ENCODE peak calls at places on chromosomes 11 and 22, in ten cellular contexts. One of them, this sample, is unnamed.

GRCh38 chr11:120199613-120200012 is 11.2 kb upstream of the OAF start:
- DNase-seq in sigmoid colon: no peak
- DNase-seq in transverse colon: no peak
- DNase-seq in GM23338: peak
- DNase-seq in HepG2: no peak
- DNase-seq in GM12878: no peak
- DNase-seq in stomach: no peak
- DNase-seq in SK-N-SH: no peak
- DNase-seq in H1: no peak
- DNase-seq in GM12891: no peak
- DNase-seq in this sample: no peak

GRCh38 chr22:37232140-37232998 is 11.7 kb downstream of the RAC2 start:
- DNase-seq in GM12891: no peak
- DNase-seq in GM12878: no peak
- DNase-seq in GM23338: no peak
- DNase-seq in SK-N-SH: no peak
- DNase-seq in H1: no peak
- DNase-seq in transverse colon: peak
- DNase-seq in HepG2: no peak
- DNase-seq in sigmoid colon: no peak
- DNase-seq in stomach: no peak
- DNase-seq in this sample: no peak

GRCh38 chr11:7511405-7511804 is 2.4 kb upstream of the PPFIBP2 start:
- DNase-seq in transverse colon: peak
- DNase-seq in H1: no peak
- DNase-seq in SK-N-SH: no peak
- DNase-seq in HepG2: peak
- DNase-seq in GM12878: no peak
- DNase-seq in stomach: peak
- DNase-seq in sigmoid colon: peak
- DNase-seq in GM12891: no peak
- DNase-seq in GM23338: no peak
- DNase-seq in this sample: no peak

GRCh38 chr11:36002196-36002595 is 58.3 kb downstream of the LDLRAD3 start:
- DNase-seq in transverse colon: no peak
- DNase-seq in H1: no peak
- DNase-seq in GM12891: no peak
- DNase-seq in GM12878: no peak
- DNase-seq in sigmoid colon: no peak
- DNase-seq in GM23338: peak
- DNase-seq in HepG2: no peak
- DNase-seq in SK-N-SH: no peak
- DNase-seq in stomach: no peak
- DNase-seq in this sample: no peak

GRCh38 chr22:19037282-19038163 is 84.7 kb downstream of the DGCR2 start:
- DNase-seq in GM12891: no peak
- DNase-seq in transverse colon: no peak
- DNase-seq in H1: no peak
- DNase-seq in GM23338: no peak
- DNase-seq in stomach: no peak
- DNase-seq in HepG2: no peak
- DNase-seq in GM12878: no peak
- DNase-seq in SK-N-SH: no peak
- DNase-seq in sigmoid colon: peak
- DNase-seq in this sample: no peak

GRCh38 chr22:37167981-37168647 is 18.4 kb upstream of the IL2RB start:
- DNase-seq in stomach: no peak
- DNase-seq in GM12891: no peak
- DNase-seq in GM12878: no peak
- DNase-seq in HepG2: no peak
- DNase-seq in sigmoid colon: peak
- DNase-seq in GM23338: no peak
- DNase-seq in SK-N-SH: no peak
- DNase-seq in H1: no peak
- DNase-seq in transverse colon: no peak
- DNase-seq in this sample: no peak

GRCh38 chr11:70697701-70698100 is 299.4 kb downstream of the CTTN start:
- DNase-seq in transverse colon: no peak
- DNase-seq in sigmoid colon: no peak
- DNase-seq in HepG2: no peak
- DNase-seq in GM12878: no peak
- DNase-seq in H1: no peak
- DNase-seq in GM23338: no peak
- DNase-seq in GM12891: no peak
- DNase-seq in stomach: no peak
- DNase-seq in SK-N-SH: no peak
- DNase-seq in this sample: no peak

GRCh38 chr11:71477637-71478011 is 24.6 kb downstream of the NADSYN1 start:
- DNase-seq in GM23338: peak
- DNase-seq in SK-N-SH: no peak
- DNase-seq in sigmoid colon: no peak
- DNase-seq in transverse colon: no peak
- DNase-seq in GM12891: no peak
- DNase-seq in HepG2: no peak
- DNase-seq in GM12878: no peak
- DNase-seq in H1: peak
- DNase-seq in stomach: no peak
- DNase-seq in this sample: no peak

GRCh38 chr11:80606726-80607125 is 1165.9 kb upstream of the TENM4 start:
- DNase-seq in GM12878: no peak
- DNase-seq in HepG2: no peak
- DNase-seq in SK-N-SH: no peak
- DNase-seq in transverse colon: no peak
- DNase-seq in sigmoid colon: no peak
- DNase-seq in H1: no peak
- DNase-seq in GM23338: no peak
- DNase-seq in GM12891: no peak
- DNase-seq in stomach: no peak
- DNase-seq in this sample: no peak

DNA sequence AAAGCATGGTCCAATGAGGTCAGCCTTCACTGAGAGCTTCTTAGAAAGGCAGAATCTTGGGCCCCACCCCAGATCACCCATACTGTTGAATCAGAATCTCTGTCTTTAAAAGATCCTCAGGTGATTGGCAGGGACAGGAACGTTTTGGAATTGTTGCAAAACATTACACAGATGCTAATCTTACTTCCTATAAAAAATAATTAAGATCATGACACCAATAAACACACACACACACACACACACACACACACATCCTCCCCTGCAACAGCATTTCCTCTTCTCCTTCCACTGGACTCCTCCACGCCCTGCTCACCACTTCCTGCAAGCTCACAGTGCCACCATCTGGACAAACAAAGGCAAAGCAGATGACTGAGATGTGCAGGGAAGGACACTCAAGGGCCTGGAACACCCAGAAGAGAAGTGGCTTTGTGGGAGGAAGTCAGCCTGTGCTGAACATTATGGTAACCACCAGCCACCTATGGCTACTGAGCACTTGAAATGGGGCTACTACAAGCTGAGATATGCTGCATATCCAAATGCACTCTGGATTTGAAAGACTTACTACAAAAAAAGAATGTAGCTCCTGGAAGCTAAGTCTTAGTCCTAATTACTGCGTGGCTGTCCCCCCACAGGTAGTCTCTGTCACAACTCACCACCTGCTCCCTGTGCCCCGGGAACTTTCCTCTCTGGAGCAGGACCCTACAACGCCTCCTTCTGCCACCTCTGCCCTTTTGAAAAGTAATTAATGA is 65.6 kb downstream of the BTG4 start:
- DNase-seq in GM12891: peak
- DNase-seq in stomach: peak
- DNase-seq in SK-N-SH: peak
- DNase-seq in sigmoid colon: peak
- DNase-seq in transverse colon: peak
- DNase-seq in H1: peak
- DNase-seq in GM23338: peak
- DNase-seq in GM12878: peak
- DNase-seq in HepG2: peak
- DNase-seq in this sample: no peak
- TF ChIP-seq POLR2AphosphoS5 in GM12891: no peak
- TF ChIP-seq POLR2AphosphoS5 in stomach: peak
- TF ChIP-seq POLR2AphosphoS5 in SK-N-SH: no peak
- TF ChIP-seq POLR2AphosphoS5 in sigmoid colon: no peak
- TF ChIP-seq POLR2AphosphoS5 in transverse colon: no peak
- TF ChIP-seq POLR2AphosphoS5 in H1: no peak
- TF ChIP-seq POLR2AphosphoS5 in GM23338: no peak
- TF ChIP-seq POLR2AphosphoS5 in GM12878: no peak
- TF ChIP-seq POLR2AphosphoS5 in HepG2: no peak
- TF ChIP-seq POLR2AphosphoS5 in this sample: peak

DNA sequence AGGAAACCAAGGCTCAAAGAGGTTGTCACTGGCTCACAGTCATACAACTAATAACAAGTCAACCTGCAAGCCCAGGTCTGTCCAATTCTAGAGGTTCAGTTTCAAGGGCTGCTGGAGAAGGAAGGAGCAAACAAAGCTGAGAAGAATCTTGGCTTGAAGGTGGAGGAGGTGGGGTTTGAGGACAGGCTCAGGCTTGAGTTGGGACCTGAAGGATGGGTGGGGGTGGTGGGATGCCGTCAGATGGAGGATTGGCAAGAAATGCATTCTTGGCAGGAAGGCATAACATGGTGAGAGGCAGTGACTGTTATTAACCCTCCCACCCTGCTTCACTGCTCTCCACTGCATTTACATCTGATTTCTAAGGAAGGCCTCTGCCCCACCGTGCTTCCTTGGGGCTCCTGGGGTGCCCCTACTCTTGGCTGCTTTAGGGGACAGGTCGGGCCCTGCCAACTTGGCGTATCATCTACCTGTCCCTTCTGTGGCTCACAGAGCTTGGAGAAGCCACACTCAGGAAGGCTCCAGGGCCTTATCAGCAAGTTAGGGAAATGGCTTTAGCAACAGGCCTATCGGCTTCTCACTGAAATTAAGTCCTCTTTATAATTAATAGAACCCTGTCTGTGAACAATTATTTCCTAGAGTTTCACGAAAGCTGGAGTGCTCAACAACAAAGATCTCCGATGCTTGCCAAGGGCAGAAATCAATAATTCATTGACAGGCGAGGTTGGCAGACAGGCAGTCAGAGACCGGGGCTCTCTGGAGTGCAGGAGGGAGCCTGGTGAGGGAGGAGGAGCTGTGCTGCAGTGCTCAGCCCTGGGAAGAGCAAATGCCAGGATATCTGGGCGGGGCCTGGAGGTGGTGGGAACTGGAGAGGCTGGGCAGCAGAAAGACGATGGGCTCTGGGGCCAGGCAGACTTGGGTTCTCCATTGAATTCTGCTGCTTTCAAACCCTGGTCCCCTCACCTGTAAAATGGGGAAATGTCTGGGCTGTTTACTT is 85.0 kb upstream of the NARS2 start:
- DNase-seq in sigmoid colon: no peak
- DNase-seq in H1: peak
- DNase-seq in GM12891: no peak
- DNase-seq in GM23338: no peak
- DNase-seq in SK-N-SH: no peak
- DNase-seq in GM12878: no peak
- DNase-seq in stomach: no peak
- DNase-seq in HepG2: no peak
- DNase-seq in transverse colon: no peak
- DNase-seq in this sample: peak
- TF ChIP-seq POLR2AphosphoS5 in sigmoid colon: no peak
- TF ChIP-seq POLR2AphosphoS5 in H1: no peak
- TF ChIP-seq POLR2AphosphoS5 in GM12891: no peak
- TF ChIP-seq POLR2AphosphoS5 in GM23338: no peak
- TF ChIP-seq POLR2AphosphoS5 in SK-N-SH: no peak
- TF ChIP-seq POLR2AphosphoS5 in GM12878: no peak
- TF ChIP-seq POLR2AphosphoS5 in stomach: no peak
- TF ChIP-seq POLR2AphosphoS5 in HepG2: no peak
- TF ChIP-seq POLR2AphosphoS5 in transverse colon: no peak
- TF ChIP-seq POLR2AphosphoS5 in this sample: no peak

DNA sequence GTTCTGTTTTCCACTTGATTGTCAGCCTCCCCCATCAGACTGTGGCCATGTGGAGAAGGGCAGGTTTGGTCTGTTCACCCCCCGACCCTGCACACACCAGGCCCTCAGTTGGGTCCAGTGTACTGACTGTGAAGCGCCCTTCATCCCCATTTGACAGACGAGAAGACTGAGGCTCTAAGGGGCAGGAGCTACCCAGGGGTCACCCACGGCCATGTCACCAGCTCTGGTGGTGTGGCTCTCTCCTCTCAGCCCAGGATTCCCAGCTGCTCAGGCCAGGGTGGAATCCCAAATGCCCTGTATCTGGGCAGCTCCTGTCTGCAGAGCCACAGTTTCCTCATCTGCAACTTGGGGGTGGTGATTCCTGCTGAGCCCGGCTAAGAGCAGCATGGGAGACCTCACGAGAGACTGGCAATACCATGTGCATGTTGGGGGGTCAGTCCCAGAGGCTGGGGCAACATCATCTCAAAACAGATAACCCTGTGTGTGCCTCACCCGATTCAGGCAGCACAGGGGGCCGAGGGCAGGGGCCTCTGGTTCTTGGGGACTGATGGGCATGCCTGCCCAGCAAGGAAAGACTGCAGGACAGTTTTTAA is 46.6 kb downstream of the MN1 start:
- DNase-seq in HepG2: no peak
- DNase-seq in stomach: no peak
- DNase-seq in GM12878: no peak
- DNase-seq in GM12891: no peak
- DNase-seq in GM23338: no peak
- DNase-seq in sigmoid colon: no peak
- DNase-seq in H1: no peak
- DNase-seq in SK-N-SH: no peak
- DNase-seq in transverse colon: no peak
- DNase-seq in this sample: no peak
- TF ChIP-seq POLR2AphosphoS5 in HepG2: no peak
- TF ChIP-seq POLR2AphosphoS5 in stomach: no peak
- TF ChIP-seq POLR2AphosphoS5 in GM12878: no peak
- TF ChIP-seq POLR2AphosphoS5 in GM12891: no peak
- TF ChIP-seq POLR2AphosphoS5 in GM23338: no peak
- TF ChIP-seq POLR2AphosphoS5 in sigmoid colon: no peak
- TF ChIP-seq POLR2AphosphoS5 in H1: no peak
- TF ChIP-seq POLR2AphosphoS5 in SK-N-SH: no peak
- TF ChIP-seq POLR2AphosphoS5 in transverse colon: no peak
- TF ChIP-seq POLR2AphosphoS5 in this sample: no peak

DNA sequence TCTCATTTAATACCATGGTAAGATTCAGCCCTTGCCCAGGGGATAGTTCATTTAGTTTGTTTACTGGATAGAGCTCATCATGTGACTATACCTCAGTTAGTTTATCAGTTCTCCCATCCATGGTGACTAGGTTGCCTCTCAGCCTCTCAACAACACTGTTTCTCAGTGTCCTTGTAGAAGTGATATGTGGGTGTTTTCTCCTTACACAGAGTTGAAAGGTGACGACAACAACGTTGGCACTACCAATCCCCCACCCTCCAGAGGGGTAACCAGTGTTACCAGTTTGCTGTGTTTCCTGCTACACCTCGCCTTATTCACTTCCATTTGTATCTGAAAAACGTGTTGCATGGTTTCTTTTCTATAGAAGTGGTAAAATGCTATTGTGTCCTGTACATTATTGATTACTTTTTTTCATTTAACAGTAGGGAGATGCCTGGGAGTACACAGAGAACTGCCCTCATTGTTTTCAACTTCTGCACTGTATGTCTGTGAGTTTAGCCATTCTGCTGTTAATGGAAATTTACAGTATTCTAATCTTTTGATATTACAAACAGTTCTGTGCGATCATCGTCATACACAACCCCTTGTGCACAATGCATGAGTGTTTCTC is 11.6 kb downstream of the NEAT1 start:
- DNase-seq in GM12878: no peak
- DNase-seq in GM23338: no peak
- DNase-seq in stomach: no peak
- DNase-seq in sigmoid colon: peak
- DNase-seq in SK-N-SH: no peak
- DNase-seq in GM12891: no peak
- DNase-seq in H1: no peak
- DNase-seq in transverse colon: peak
- DNase-seq in HepG2: no peak
- DNase-seq in this sample: no peak
- TF ChIP-seq POLR2AphosphoS5 in GM12878: no peak
- TF ChIP-seq POLR2AphosphoS5 in GM23338: no peak
- TF ChIP-seq POLR2AphosphoS5 in stomach: peak
- TF ChIP-seq POLR2AphosphoS5 in sigmoid colon: peak
- TF ChIP-seq POLR2AphosphoS5 in SK-N-SH: peak
- TF ChIP-seq POLR2AphosphoS5 in GM12891: no peak
- TF ChIP-seq POLR2AphosphoS5 in H1: no peak
- TF ChIP-seq POLR2AphosphoS5 in transverse colon: peak
- TF ChIP-seq POLR2AphosphoS5 in HepG2: no peak
- TF ChIP-seq POLR2AphosphoS5 in this sample: peak

This sample was measured in vagina.